ENCODE peak calls at places on chromosomes 1 and 21, in six cellular contexts. One of them, this sample, is unnamed.
A peak's percentile ranks its signal among the peaks of the same experiment; 100 is the strongest.

GRCh38 chr1:189149547-189150375 is 1327.9 kb downstream of the BRINP3 start:
- DNase-seq in gastrocnemius medialis: no peak
- DNase-seq in lower leg skin: no peak
- DNase-seq in transverse colon: no peak
- DNase-seq in H1: peak; percentile 60
- DNase-seq in body of pancreas: peak; percentile 16
- DNase-seq in this sample: no peak

GRCh38 chr1:59699227-59699847 is 115.4 kb upstream of the HOOK1 start:
- DNase-seq in lower leg skin: no peak
- DNase-seq in H1: no peak
- DNase-seq in body of pancreas: peak; percentile 23
- DNase-seq in transverse colon: no peak
- DNase-seq in gastrocnemius medialis: no peak
- DNase-seq in this sample: no peak

GRCh38 chr1:180926164-180926981 is 13.7 kb downstream of the KIAA1614 start:
- DNase-seq in gastrocnemius medialis: no peak
- DNase-seq in H1: no peak
- DNase-seq in transverse colon: no peak
- DNase-seq in lower leg skin: no peak
- DNase-seq in body of pancreas: no peak
- DNase-seq in this sample: no peak

GRCh38 chr1:58290685-58291372 is 255.7 kb downstream of the OMA1 start:
- DNase-seq in body of pancreas: no peak
- DNase-seq in lower leg skin: no peak
- DNase-seq in transverse colon: no peak
- DNase-seq in gastrocnemius medialis: no peak
- DNase-seq in H1: peak; percentile 74
- DNase-seq in this sample: no peak

GRCh38 chr1:29325675-29326074 is 89.4 kb downstream of the PTPRU start:
- DNase-seq in transverse colon: no peak
- DNase-seq in gastrocnemius medialis: no peak
- DNase-seq in H1: peak; percentile 53
- DNase-seq in lower leg skin: no peak
- DNase-seq in body of pancreas: no peak
- DNase-seq in this sample: no peak

GRCh38 chr1:201482755-201483154 is 13.8 kb upstream of the PHLDA3 start:
- DNase-seq in body of pancreas: no peak
- DNase-seq in lower leg skin: no peak
- DNase-seq in H1: no peak
- DNase-seq in transverse colon: no peak
- DNase-seq in gastrocnemius medialis: no peak
- DNase-seq in this sample: no peak

GRCh38 chr1:225461533-225462428 is 33.9 kb upstream of the LBR start:
- DNase-seq in body of pancreas: no peak
- DNase-seq in H1: no peak
- DNase-seq in gastrocnemius medialis: no peak
- DNase-seq in transverse colon: no peak
- DNase-seq in lower leg skin: no peak
- DNase-seq in this sample: no peak

GRCh38 chr1:204506091-204506968 is 9.9 kb upstream of the MDM4 start:
- DNase-seq in H1: peak; percentile 87
- DNase-seq in body of pancreas: peak; percentile 80
- DNase-seq in lower leg skin: peak; percentile 91
- DNase-seq in gastrocnemius medialis: peak; percentile 45
- DNase-seq in transverse colon: peak; percentile 79
- DNase-seq in this sample: no peak

GRCh38 chr1:32878183-32878582 is 7.5 kb upstream of the FNDC5 start:
- DNase-seq in body of pancreas: no peak
- DNase-seq in lower leg skin: no peak
- DNase-seq in H1: no peak
- DNase-seq in gastrocnemius medialis: no peak
- DNase-seq in transverse colon: no peak
- DNase-seq in this sample: no peak

GRCh38 chr1:208189183-208189582 is 55.0 kb downstream of the PLXNA2 start:
- DNase-seq in lower leg skin: no peak
- DNase-seq in transverse colon: no peak
- DNase-seq in gastrocnemius medialis: no peak
- DNase-seq in body of pancreas: no peak
- DNase-seq in H1: no peak
- DNase-seq in this sample: peak; percentile 54

GRCh38 chr1:160711528-160712311 is at the start of gene CD48:
- DNase-seq in H1: no peak
- DNase-seq in transverse colon: no peak
- DNase-seq in body of pancreas: no peak
- DNase-seq in lower leg skin: no peak
- DNase-seq in gastrocnemius medialis: no peak
- DNase-seq in this sample: no peak

GRCh38 chr1:69230223-69230622 is 337.5 kb upstream of the LRRC7 start:
- DNase-seq in gastrocnemius medialis: no peak
- DNase-seq in body of pancreas: no peak
- DNase-seq in lower leg skin: no peak
- DNase-seq in transverse colon: no peak
- DNase-seq in H1: no peak
- DNase-seq in this sample: no peak

GRCh38 chr1:243946946-243947345 is 96.9 kb upstream of the AKT3 start:
- DNase-seq in H1: peak; percentile 67
- DNase-seq in body of pancreas: no peak
- DNase-seq in transverse colon: no peak
- DNase-seq in gastrocnemius medialis: no peak
- DNase-seq in lower leg skin: no peak
- DNase-seq in this sample: no peak

GRCh38 chr1:65377496-65378268 is 42.8 kb upstream of the LEPR start:
- DNase-seq in gastrocnemius medialis: no peak
- DNase-seq in body of pancreas: no peak
- DNase-seq in H1: no peak
- DNase-seq in lower leg skin: no peak
- DNase-seq in transverse colon: no peak
- DNase-seq in this sample: no peak

GRCh38 chr1:7810395-7810794 is 26.3 kb downstream of the PER3 start:
- DNase-seq in body of pancreas: no peak
- DNase-seq in transverse colon: no peak
- DNase-seq in gastrocnemius medialis: no peak
- DNase-seq in lower leg skin: no peak
- DNase-seq in H1: no peak
- DNase-seq in this sample: no peak

GRCh38 chr21:29718081-29718815 is 221.5 kb downstream of the GRIK1 start:
- DNase-seq in transverse colon: no peak
- DNase-seq in gastrocnemius medialis: no peak
- DNase-seq in lower leg skin: no peak
- DNase-seq in body of pancreas: no peak
- DNase-seq in H1: no peak
- DNase-seq in this sample: no peak

GRCh38 chr1:179935909-179936496 is 18.6 kb upstream of the CEP350 start:
- DNase-seq in transverse colon: no peak
- DNase-seq in lower leg skin: no peak
- DNase-seq in body of pancreas: no peak
- DNase-seq in gastrocnemius medialis: no peak
- DNase-seq in H1: no peak
- DNase-seq in this sample: no peak

GRCh38 chr1:199297174-199297573 is 658.3 kb downstream of the PTPRC start:
- DNase-seq in gastrocnemius medialis: no peak
- DNase-seq in H1: no peak
- DNase-seq in body of pancreas: no peak
- DNase-seq in transverse colon: no peak
- DNase-seq in lower leg skin: no peak
- DNase-seq in this sample: no peak

DNA sequence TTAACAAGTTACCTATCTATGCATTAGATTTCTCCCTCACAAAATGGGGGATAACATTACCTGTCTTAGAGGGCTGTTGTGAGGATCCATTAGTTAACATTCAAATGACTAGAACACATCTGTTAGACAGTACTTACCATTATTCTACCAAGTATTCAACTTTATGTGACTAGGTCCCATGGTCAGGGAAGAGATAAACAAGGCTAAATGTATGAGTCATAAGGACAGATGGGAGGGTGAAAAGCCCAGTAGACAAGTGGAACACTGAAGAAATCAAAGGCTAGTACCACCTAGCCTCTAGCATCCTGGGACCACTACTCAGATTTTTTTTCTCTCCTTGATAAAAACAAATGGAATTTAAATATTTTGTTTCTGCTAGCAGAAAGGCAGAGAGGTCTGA is 9.0 kb upstream of the VHLL start:
- DNase-seq in H1: no peak
- DNase-seq in transverse colon: no peak
- DNase-seq in gastrocnemius medialis: no peak
- DNase-seq in lower leg skin: no peak
- DNase-seq in body of pancreas: no peak
- DNase-seq in this sample: no peak
- TF ChIP-seq POLR2A in H1: no peak
- TF ChIP-seq POLR2A in transverse colon: no peak
- TF ChIP-seq POLR2A in gastrocnemius medialis: no peak
- TF ChIP-seq POLR2A in lower leg skin: no peak
- TF ChIP-seq POLR2A in body of pancreas: no peak
- TF ChIP-seq POLR2A in this sample: no peak

DNA sequence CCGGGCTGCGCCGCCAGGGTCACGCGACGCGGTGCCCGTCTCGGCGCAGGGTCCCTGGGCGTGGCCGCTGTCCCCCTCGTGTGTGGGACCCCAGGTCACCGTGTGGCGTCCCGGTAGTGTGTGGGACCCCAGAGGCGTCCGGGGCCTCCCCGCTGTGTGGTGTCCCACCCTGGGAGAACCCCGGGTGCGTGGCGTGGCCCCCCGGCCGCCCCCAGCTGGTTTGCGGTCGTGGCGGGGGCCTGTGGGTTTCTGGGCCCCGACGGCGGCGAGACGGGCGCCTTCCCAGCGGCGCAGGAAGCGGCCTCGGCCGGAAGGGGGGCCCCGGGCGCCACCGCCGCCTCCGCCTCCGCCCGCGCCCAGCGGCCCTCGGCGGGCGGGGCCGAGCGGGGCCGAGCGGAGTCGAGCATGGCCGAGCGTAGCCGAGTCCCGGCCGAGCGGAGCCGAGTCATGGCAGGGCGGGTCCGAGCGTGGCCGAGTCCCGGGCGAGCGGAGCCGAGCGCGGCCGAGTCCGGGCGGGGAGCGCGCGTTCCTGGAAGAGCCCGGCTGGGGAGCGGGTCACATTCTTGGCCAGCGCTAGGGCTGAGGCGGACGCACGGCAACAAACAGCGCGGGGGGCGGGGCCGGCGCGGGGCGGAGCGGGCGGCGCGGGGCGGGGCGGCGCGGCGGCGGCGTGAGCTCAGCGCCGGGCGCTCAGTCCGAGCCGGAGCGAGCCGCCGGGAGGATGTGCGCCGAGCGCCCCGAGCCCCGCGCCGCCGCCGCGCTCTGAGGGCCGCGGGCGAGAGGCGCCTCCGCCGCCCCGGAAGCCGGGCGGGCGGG is 570 bp upstream of the SKI start:
- DNase-seq in body of pancreas: peak; percentile 97
- DNase-seq in lower leg skin: peak; percentile 99
- DNase-seq in gastrocnemius medialis: peak; percentile 95
- DNase-seq in transverse colon: peak; percentile 97
- DNase-seq in H1: peak; percentile 98
- DNase-seq in this sample: peak; percentile 99
- TF ChIP-seq POLR2A in body of pancreas: peak; percentile 78
- TF ChIP-seq POLR2A in lower leg skin: peak; percentile 17
- TF ChIP-seq POLR2A in gastrocnemius medialis: peak; percentile 90
- TF ChIP-seq POLR2A in transverse colon: peak; percentile 74
- TF ChIP-seq POLR2A in H1: no peak
- TF ChIP-seq POLR2A in this sample: no peak

GRCh38 chr21:35268817-35269216 is 219.7 kb upstream of the RUNX1 start:
- DNase-seq in H1: no peak
- DNase-seq in gastrocnemius medialis: no peak
- DNase-seq in lower leg skin: no peak
- DNase-seq in body of pancreas: no peak
- DNase-seq in transverse colon: no peak
- DNase-seq in this sample: no peak

GRCh38 chr21:35273331-35273730 is 224.2 kb upstream of the RUNX1 start:
- DNase-seq in transverse colon: peak; percentile 60
- DNase-seq in body of pancreas: no peak
- DNase-seq in gastrocnemius medialis: no peak
- DNase-seq in H1: no peak
- DNase-seq in lower leg skin: no peak
- DNase-seq in this sample: no peak

GRCh38 chr21:35265170-35265877 is 216.2 kb upstream of the RUNX1 start:
- DNase-seq in H1: no peak
- DNase-seq in gastrocnemius medialis: no peak
- DNase-seq in body of pancreas: no peak
- DNase-seq in lower leg skin: no peak
- DNase-seq in transverse colon: no peak
- DNase-seq in this sample: no peak

GRCh38 chr21:35266546-35266945 is 217.4 kb upstream of the RUNX1 start:
- DNase-seq in lower leg skin: no peak
- DNase-seq in body of pancreas: no peak
- DNase-seq in gastrocnemius medialis: no peak
- DNase-seq in transverse colon: no peak
- DNase-seq in H1: no peak
- DNase-seq in this sample: no peak

DNA sequence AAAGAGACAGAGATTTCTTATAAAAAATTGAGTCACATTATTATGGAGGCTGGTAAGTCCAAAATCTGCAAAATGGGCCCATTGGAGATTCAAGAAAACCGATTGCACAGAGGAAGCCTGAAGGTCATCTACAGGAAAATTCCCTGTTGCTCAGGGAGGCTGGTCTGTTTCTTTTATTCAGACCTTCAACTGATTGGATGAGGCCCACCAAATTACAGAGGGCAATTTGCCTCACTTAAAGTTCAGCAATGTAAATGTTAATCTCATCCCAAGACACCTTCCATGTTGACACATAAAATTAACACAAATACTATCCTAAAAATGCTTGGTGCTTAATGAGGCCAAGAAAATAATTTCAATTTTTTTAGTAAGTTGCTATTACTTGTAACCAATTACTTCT is 219.2 kb upstream of the RUNX1 start:
- DNase-seq in H1: no peak
- DNase-seq in transverse colon: no peak
- DNase-seq in gastrocnemius medialis: no peak
- DNase-seq in body of pancreas: no peak
- DNase-seq in lower leg skin: no peak
- DNase-seq in this sample: no peak
- TF ChIP-seq POLR2A in H1: no peak
- TF ChIP-seq POLR2A in transverse colon: no peak
- TF ChIP-seq POLR2A in gastrocnemius medialis: no peak
- TF ChIP-seq POLR2A in body of pancreas: no peak
- TF ChIP-seq POLR2A in lower leg skin: no peak
- TF ChIP-seq POLR2A in this sample: no peak

DNA sequence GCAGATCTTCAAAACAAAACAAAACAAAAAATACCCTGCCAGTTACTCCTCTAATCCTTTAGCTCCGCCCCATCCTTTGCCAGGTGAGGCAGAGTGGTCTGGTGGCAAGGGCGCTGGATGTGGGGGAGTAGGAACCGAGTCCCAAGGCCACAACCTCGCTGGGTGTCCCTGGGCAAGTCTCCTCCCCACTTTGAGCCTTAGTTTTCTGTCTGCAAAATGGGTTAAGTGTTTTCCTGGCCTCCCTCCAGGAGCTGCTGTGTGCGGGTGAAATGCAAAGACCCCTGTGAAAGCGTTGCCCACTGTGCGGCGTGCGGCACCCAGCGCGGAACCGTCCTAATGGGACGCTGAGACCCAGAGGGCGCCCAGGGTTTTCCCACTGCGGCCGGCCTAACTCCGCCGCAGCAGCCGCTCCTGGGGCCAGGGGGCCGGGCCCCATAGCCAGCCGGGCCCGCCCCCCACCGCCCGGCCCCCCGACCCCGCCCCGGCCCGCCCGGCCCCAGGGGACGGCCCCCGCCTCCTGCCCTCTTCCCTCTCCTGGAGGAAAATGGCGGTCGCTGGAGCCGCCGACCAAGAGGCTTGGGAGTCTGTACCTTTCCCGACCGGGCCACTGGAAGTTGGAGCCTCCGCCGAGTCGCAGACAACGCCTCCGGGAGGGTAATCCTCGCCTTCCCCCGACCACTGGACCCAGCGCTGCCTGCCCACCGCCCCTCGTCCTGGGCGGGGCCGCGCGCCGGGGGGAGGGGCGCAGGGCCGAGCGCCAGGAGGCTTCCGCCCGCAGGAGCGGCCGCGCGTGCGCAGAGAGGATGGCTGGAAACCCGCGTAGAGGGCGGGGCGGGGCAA is at the start of the genes ERMAP and SVBP:
- DNase-seq in lower leg skin: peak; percentile 98
- DNase-seq in transverse colon: peak; percentile 96
- DNase-seq in gastrocnemius medialis: peak; percentile 84
- DNase-seq in H1: peak; percentile 98
- DNase-seq in body of pancreas: peak; percentile 95
- DNase-seq in this sample: peak; percentile 87
- TF ChIP-seq POLR2A in lower leg skin: no peak
- TF ChIP-seq POLR2A in transverse colon: peak; percentile 48
- TF ChIP-seq POLR2A in gastrocnemius medialis: no peak
- TF ChIP-seq POLR2A in H1: peak; percentile 52
- TF ChIP-seq POLR2A in body of pancreas: peak; percentile 62
- TF ChIP-seq POLR2A in this sample: peak; percentile 57

This sample was measured in GM12891.